ENCODE peak calls at places on chromosomes 5 and 9, in four cellular contexts. U is testis, E is SK-N-MC, C is heart right ventricle. S is an unnamed sample.

GRCh38 chr9:136092353-136092650 is 2.8 kb downstream of the NACC2 start:
- DNase-seq in U (no peak), E (no peak), C (no peak), S (no peak)

GRCh38 chr9:117936185-117936758 is 232.1 kb downstream of the TLR4 start:
- DNase-seq in U (no peak), E (no peak), C (no peak), S (no peak)

GRCh38 chr9:122789256-122790046 is 718 bp downstream of the OR5C1 start:
- DNase-seq in U (no peak), E (no peak), C (no peak), S (no peak)

GRCh38 chr5:115770466-115770865 is 46.0 kb downstream of the CDO1 start:
- DNase-seq in U (peak), E (no peak), C (no peak), S (no peak)

GRCh38 chr5:80711938-80712337 is 57.2 kb upstream of the DHFR start:
- DNase-seq in U (peak), E (no peak), C (no peak), S (no peak)

GRCh38 chr5:127650022-127650421 is 1.1 kb downstream of the CTXN3 start:
- DNase-seq in U (peak), E (no peak), C (no peak), S (no peak)

GRCh38 chr5:121949885-121950284 is 11.9 kb upstream of the SRFBP1 start:
- DNase-seq in U (peak), E (no peak), C (no peak), S (no peak)

GRCh38 chr5:163079618-163080017 is 357.8 kb upstream of the CCNG1 start:
- DNase-seq in U (no peak), E (no peak), C (no peak), S (no peak)

GRCh38 chr5:72167790-72168189 is 60.5 kb downstream of the MAP1B start:
- DNase-seq in U (peak), E (no peak), C (peak), S (peak)

GRCh38 chr9:130523921-130524320 is 55.5 kb upstream of the FUBP3 start:
- DNase-seq in U (no peak), E (no peak), C (no peak), S (no peak)

GRCh38 chr9:90251311-90251710 is 391.3 kb downstream of the DIRAS2 start:
- DNase-seq in U (no peak), E (no peak), C (no peak), S (no peak)

GRCh38 chr9:114448706-114449105 is 56.6 kb downstream of the WHRN start:
- DNase-seq in U (no peak), E (no peak), C (no peak), S (no peak)

GRCh38 chr9:79658926-79659325 is 87.2 kb downstream of the TLE4 start:
- DNase-seq in U (no peak), E (no peak), C (no peak), S (no peak)

GRCh38 chr5:18772475-18772874 is 1138.2 kb downstream of the TAF11L14 start:
- DNase-seq in U (no peak), E (no peak), C (no peak), S (no peak)

GRCh38 chr5:116075117-116075910 is 9.5 kb upstream of the COMMD10 start:
- DNase-seq in U (no peak), E (no peak), C (no peak), S (no peak)

GRCh38 chr5:38258319-38259061 is at the start of gene EGFLAM:
- DNase-seq in U (peak), E (no peak), C (peak), S (peak)

GRCh38 chr9:35661756-35662350 is 3.1 kb downstream of the ARHGEF39 start:
- DNase-seq in U (no peak), E (no peak), C (no peak), S (no peak)

GRCh38 chr5:84411832-84412605 is 27.3 kb upstream of the EDIL3 start:
- DNase-seq in U (no peak), E (no peak), C (no peak), S (no peak)

GRCh38 chr5:159405611-159406031 is 75.3 kb upstream of the IL12B start:
- DNase-seq in U (no peak), E (no peak), C (no peak), S (no peak)

GRCh38 chr9:8430945-8431344 is 631.4 kb upstream of the DMAC1 start:
- DNase-seq in U (no peak), E (no peak), C (no peak), S (no peak)

DNA sequence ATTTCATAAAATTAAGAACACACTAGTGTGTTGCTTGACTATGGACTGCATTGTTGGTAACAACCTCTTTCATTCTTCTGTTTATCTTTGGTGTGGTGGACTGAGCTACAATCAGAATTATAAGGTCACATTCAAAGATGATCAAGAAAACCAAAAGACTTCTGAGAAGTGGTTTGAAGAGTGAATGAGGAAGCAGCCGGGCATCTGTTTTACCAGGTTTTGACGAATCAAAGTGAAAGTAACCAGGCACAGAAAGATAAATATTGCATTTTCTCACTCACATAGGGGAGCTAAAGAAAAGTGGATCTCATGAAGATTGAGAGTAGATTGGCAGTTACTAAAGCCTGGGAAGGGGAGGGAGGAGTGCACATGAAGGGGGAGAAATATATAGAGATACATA is 589.1 kb downstream of the ZNF608 start:
- DNase-seq in U (no peak), E (no peak), C (no peak), S (no peak)
- H3K4me3 ChIP-seq in U (no peak), E (no peak), C (no peak), S (no peak)

DNA sequence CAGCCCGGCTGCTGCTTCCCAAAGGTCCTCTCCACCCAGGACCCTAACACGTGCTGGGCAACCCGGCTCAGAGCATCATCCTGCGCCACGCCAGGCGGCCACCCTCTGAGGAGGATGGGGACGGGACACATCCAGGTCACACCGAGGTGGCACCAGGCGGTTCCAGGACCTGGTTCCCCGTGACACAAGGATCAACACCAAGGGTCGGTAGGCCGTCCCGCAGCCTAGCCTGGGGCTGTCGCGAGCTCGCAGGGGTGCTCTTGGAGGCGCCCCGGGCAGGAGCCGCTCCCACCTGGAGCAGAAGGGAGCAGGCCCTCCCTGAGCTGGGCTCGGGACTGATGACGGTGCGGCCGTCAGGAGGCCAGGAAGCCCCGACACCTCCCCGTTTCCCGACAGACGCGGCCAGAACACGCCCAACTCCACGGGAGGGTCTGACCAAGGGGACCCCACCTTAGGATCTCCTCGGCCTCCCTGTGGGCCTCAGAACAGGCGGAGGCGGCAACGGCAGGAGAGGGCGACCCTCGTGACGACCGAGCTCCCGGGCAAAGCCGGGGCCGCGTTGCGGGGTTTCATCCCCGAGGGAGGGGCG is 6.3 kb downstream of the EXD3 start:
- DNase-seq in U (no peak), E (no peak), C (no peak), S (no peak)
- H3K4me3 ChIP-seq in U (peak), E (no peak), C (no peak), S (no peak)

GRCh38 chr5:98936948-98937715 is 8.3 kb upstream of the CHD1 start:
- DNase-seq in U (no peak), E (no peak), C (no peak), S (no peak)

GRCh38 chr5:98930972-98931762 is 2.4 kb upstream of the CHD1 start:
- DNase-seq in U (no peak), E (no peak), C (no peak), S (no peak)

GRCh38 chr5:98935206-98935605 is 6.4 kb upstream of the CHD1 start:
- DNase-seq in U (no peak), E (peak), C (no peak), S (no peak)

GRCh38 chr5:98934581-98934980 is 5.8 kb upstream of the CHD1 start:
- DNase-seq in U (no peak), E (no peak), C (no peak), S (no peak)

GRCh38 chr5:98933446-98934072 is 4.8 kb upstream of the CHD1 start:
- DNase-seq in U (no peak), E (no peak), C (no peak), S (no peak)
- H3K4me3 ChIP-seq in U (no peak), E (no peak), C (no peak), S (no peak)

GRCh38 chr5:55173696-55174101 is 722 bp upstream of the CDC20B start:
- DNase-seq in U (no peak), E (no peak), C (no peak), S (no peak)

GRCh38 chr5:55176176-55176818 is 3.3 kb upstream of the CDC20B start:
- DNase-seq in U (peak), E (no peak), C (peak), S (no peak)

GRCh38 chr5:55177078-55177477 is 4.1 kb upstream of the CDC20B start:
- DNase-seq in U (no peak), E (no peak), C (no peak), S (no peak)

GRCh38 chr5:55172937-55173695 is at the start of gene CDC20B:
- DNase-seq in U (peak), E (no peak), C (peak), S (peak)

DNA sequence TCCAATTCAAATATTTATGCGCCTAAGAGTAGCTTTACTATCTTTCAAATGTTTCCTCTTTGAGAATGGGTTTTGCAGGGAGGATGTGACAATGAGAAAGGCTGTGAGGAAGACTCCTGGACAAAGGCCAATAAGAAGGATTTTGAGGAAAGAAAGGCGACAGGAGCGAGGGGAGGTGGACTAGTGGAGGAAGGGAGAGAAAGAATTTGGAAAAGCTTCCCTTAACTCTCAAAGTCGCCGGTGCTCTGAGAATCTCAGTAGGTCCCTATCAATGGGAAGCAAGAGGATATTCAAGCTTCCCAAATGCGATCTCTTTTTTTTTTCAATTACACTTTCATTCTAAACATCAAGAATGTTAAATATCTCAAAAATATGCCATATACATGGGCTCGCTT is 2.8 kb upstream of the CDC20B start:
- DNase-seq in U (no peak), E (no peak), C (no peak), S (no peak)
- H3K4me3 ChIP-seq in U (peak), E (no peak), C (peak), S (no peak)

DNA sequence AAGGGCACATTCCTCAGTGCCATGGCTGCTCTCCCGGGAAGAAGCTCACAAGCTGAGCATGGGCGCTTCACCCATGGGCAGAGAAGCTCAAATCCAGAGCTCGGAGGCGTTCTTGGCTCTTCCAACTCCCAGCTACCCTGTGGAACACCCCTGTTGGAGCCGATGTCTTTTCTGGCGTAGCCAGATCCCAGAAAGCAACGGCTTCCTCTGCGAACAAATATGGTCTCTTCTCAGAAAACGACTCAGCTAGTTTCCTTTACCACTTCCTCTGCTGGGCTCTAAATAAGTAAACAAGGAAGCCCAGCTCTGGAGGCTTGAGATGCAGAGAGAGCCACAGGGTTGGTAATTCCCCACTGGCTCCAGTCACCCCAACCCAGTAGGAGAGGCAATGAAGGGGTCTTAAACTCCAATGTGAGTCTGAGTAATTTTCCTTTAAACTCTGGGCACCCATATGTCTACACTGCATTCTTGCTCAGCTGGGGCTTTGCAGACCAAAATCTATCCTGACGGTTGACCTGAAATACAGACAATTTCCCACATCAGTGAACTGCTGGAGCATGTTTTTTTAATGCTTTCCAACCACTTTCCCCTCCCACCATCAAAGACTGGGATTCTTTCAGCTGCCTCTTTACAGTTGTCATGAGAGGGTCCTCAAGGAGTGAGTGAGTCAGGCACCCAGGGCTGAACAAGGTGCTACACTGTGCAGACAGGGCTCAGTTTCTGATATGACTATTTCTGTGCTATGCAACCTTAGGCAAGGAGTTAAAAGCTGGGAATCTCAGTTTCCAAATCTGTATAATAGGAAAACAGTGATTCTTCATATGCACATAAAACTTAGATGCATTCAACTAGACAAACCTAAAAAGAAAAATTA is at the start of gene LCP2:
- DNase-seq in U (no peak), E (no peak), C (no peak), S (no peak)
- H3K4me3 ChIP-seq in U (peak), E (no peak), C (peak), S (no peak)

DNA sequence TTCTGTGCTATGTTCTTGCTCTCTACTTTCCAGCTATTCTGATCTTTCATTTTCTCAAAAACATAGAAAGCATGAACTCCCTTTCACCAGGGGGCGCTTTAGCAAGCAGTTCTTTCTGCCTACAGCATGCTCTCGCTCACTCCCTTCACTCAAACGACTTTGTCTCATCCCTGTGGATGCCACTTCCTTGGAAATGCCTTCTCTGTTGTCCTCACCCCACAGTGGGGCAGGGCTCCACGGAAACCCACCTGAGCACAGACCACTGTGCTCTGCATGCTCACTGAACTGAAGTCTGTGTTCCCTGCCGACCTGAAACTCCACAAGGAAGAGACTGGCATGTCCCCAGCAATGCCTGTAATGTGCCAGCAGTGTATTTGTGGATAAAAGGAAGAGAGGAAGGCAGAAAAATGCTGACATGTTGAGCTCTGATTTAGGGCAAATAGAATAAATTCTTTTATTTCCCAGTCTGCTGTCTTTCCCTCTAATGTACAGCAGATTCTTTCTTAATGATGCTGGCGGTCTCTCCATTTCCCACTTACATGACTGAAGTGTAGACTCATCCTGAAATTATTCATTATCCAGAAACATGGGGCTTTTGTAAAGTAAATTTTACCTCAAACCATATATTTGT is 4.9 kb upstream of the ROR2 start:
- DNase-seq in U (peak), E (peak), C (no peak), S (peak)
- H3K4me3 ChIP-seq in U (no peak), E (peak), C (no peak), S (no peak)

DNA sequence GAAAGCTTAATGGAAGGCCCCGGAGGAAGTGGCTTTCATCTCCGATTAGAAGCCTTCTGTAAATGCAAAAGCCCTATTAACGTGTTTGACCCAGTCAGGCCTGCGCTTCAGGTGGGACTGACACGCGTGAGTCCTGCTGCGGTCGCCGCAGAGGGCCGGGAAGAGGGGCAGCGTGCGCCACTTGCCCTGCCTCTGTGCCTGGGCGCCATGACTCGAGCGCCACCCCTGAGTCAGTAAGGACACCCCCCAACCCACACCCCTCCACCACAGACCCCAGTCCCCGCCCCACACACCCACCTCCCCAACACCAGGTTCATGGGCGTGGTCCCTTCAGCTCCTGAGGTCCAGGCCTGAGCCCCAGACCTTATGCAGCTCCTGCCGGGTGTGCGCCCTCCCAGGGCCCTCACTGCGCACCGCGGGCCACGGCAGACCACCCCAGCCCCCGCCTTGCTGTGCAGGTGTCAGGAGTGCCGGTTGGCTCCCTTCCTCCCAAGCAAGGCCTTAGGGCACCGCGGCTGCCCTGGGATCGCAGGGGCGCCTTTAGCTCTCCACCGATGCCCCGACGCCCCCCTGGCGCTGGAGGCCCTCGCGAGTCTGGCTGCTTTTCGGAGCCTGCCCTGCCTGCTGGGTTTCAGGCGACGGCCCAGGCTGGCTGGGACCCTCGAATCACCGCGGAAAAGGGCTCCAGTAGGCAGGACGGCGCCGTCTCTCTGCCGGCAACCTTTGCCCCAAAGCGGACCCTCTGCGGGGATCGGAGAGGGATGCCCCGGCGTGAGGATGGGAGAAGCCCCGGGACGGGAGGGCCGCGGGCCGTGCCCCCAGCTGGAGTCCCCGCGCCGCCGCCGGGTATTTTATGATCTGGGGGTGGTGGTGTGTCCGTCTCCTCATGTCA is 625 bp upstream of the OLFM1 start:
- DNase-seq in U (no peak), E (no peak), C (no peak), S (no peak)
- H3K4me3 ChIP-seq in U (peak), E (peak), C (peak), S (peak)

S was measured in adrenal gland.